ENCODE peak calls at places on chromosome 4, in ten cellular contexts. B is adrenal gland; T is foreskin fibroblast; Q is MCF 10A; A is heart left ventricle; I is progenitor cell of endocrine pancreas; O is CD4-positive, alpha-beta T cell; E is neural crest cell; F is CD8-positive, alpha-beta T cell; M is astrocyte of the spinal cord. U is an unnamed sample.

GRCh38 chr4:41366911-41367517 is 110.3 kb downstream of the UCHL1 start:
- DNase-seq in B (no peak), T (no peak), Q (peak; percentile 30), A (no peak), I (no peak), O (no peak), E (no peak), F (no peak), M (no peak), U (no peak)

GRCh38 chr4:107380836-107381438 is 339.1 kb downstream of the PAPSS1 start:
- DNase-seq in B (no peak), T (peak; percentile 67), Q (no peak), A (no peak), I (no peak), O (no peak), E (no peak), F (no peak), M (no peak), U (no peak)

GRCh38 chr4:97144199-97144598 is 999.1 kb downstream of the STPG2 start:
- DNase-seq in B (no peak), T (no peak), Q (no peak), A (no peak), I (no peak), O (no peak), E (no peak), F (no peak), M (no peak), U (no peak)

GRCh38 chr4:62159876-62160275 is 959.8 kb downstream of the ADGRL3 start:
- DNase-seq in B (no peak), T (no peak), Q (no peak), A (no peak), I (no peak), O (no peak), E (no peak), F (no peak), M (no peak), U (no peak)

GRCh38 chr4:79922011-79922410 is 151.0 kb downstream of the ANTXR2 start:
- DNase-seq in B (no peak), T (no peak), Q (no peak), A (no peak), I (no peak), O (no peak), E (no peak), F (no peak), M (no peak), U (no peak)

GRCh38 chr4:159003420-159004253 is 99.2 kb upstream of the RAPGEF2 start:
- DNase-seq in B (no peak), T (peak; percentile 50), Q (no peak), A (no peak), I (no peak), O (no peak), E (no peak), F (no peak), M (peak; percentile 49), U (no peak)

GRCh38 chr4:176339936-176340761 is 20.4 kb downstream of the SPCS3 start:
- DNase-seq in B (no peak), T (peak; percentile 51), Q (no peak), A (no peak), I (no peak), O (no peak), E (no peak), F (no peak), M (peak; percentile 22), U (no peak)

GRCh38 chr4:128751354-128751753 is 58.1 kb upstream of the JADE1 start:
- DNase-seq in B (no peak), T (peak; percentile 10), Q (no peak), A (no peak), I (no peak), O (no peak), E (no peak), F (no peak), M (no peak), U (no peak)

GRCh38 chr4:186392017-186392416 is 126.0 kb downstream of the F11 start:
- DNase-seq in B (no peak), T (no peak), Q (no peak), A (no peak), I (no peak), O (no peak), E (no peak), F (no peak), M (no peak), U (no peak)

GRCh38 chr4:68873218-68873502 is 57.4 kb downstream of the UGT2B10 start:
- DNase-seq in B (no peak), T (no peak), Q (no peak), A (no peak), I (no peak), O (no peak), E (no peak), F (no peak), M (no peak), U (no peak)
- TF ChIP-seq CTCF in B (no peak), T (no peak), Q (no peak), A (no peak), I (no peak), O (no peak), E (no peak), F (no peak), M (no peak), U (no peak)

GRCh38 chr4:65467280-65467679 is 203.0 kb downstream of the EPHA5 start:
- DNase-seq in B (no peak), T (no peak), Q (no peak), A (no peak), I (no peak), O (no peak), E (no peak), F (no peak), M (no peak), U (no peak)

GRCh38 chr4:65461781-65462180 is 208.5 kb downstream of the EPHA5 start:
- DNase-seq in B (no peak), T (no peak), Q (no peak), A (no peak), I (no peak), O (no peak), E (no peak), F (no peak), M (no peak), U (no peak)
- TF ChIP-seq CTCF in B (no peak), T (no peak), Q (no peak), A (no peak), I (no peak), O (no peak), E (no peak), F (no peak), M (no peak), U (no peak)

DNA sequence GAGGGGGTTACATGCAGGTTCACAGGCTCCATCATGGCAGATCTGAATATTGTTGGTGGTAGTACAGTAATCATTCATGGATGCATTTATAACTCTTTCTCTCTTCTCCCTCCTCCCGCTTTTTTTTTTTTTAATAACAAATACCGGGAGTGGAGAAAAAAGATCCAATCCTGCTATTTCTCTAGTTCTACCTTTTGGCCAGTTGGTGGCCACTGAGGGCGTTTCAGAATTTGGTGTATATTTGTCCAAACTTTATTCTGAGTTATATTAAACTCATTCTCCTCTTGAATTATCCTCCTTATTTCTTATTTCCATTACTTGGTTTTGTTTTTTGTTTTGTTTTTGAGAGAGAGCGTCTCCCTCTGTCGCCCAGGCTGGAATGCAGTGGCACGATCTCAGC is 74.8 kb downstream of the HMGB2 start:
- DNase-seq in B (no peak), T (peak; percentile 29), Q (no peak), A (no peak), I (no peak), O (no peak), E (no peak), F (no peak), M (no peak), U (no peak)
- TF ChIP-seq CTCF in B (no peak), T (peak; percentile 21), Q (no peak), A (no peak), I (peak; percentile 21), O (no peak), E (peak; percentile 41), F (no peak), M (peak; percentile 20), U (peak; percentile 14)

DNA sequence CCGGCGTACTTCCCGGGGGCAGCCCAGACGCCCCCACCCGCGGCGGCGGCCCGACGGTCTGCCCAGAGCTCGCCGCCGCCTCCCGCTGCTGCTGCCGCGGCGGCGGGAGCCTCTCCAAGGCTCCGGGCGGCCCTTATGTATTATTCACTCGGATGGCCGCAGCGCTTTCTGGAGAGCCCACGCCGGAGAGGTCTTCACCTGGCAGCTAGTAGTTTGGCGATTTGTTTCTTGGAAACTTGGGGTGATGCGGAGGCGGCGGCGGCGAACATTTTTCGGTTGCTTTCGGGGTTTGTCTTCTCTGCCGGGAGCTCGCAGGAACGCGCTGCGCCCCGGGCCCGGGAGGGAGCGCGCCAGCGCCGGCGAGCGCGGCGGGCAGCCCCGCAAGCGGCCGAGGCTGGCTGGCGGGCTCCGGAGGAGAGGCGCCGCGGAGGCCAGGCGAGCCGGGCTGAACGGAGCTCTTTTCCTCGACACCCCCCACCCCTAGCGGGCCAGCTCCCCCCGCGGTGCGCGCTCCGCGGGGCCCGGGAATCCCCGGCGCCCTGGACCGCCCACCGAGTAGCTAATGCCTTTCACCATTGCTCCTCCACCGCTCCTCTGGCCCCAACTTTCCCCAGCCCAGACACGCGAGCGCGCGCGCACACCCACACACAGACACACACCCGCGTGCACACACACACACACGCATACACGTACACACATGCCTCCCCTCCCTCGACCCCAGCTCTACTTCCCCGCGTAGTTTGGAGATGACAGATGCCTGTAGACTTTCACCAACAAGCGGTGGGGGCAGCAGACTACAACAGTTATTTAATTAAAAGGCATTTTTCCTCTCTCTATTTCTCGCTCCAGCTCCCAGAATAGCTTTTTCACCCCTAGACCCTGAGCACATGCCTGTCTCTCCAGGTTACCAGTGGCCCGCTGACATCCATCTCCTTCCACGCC is 113.4 kb downstream of the DHX15 start:
- DNase-seq in B (no peak), T (peak; percentile 68), Q (no peak), A (peak; percentile 68), I (peak; percentile 19), O (no peak), E (peak; percentile 34), F (no peak), M (peak; percentile 57), U (peak; percentile 36)
- TF ChIP-seq CTCF in B (no peak), T (no peak), Q (no peak), A (no peak), I (no peak), O (no peak), E (peak; percentile 9), F (no peak), M (no peak), U (no peak)

GRCh38 chr4:103786014-103786413 is 66.2 kb upstream of the TACR3 start:
- DNase-seq in B (no peak), T (peak; percentile 8), Q (peak; percentile 64), A (no peak), I (no peak), O (no peak), E (no peak), F (no peak), M (peak; percentile 3), U (peak; percentile 1)
- TF ChIP-seq CTCF in B (no peak), T (peak; percentile 23), Q (peak; percentile 58), A (peak; percentile 17), I (peak; percentile 60), O (no peak), E (peak; percentile 64), F (no peak), M (peak; percentile 39), U (peak; percentile 14)

DNA sequence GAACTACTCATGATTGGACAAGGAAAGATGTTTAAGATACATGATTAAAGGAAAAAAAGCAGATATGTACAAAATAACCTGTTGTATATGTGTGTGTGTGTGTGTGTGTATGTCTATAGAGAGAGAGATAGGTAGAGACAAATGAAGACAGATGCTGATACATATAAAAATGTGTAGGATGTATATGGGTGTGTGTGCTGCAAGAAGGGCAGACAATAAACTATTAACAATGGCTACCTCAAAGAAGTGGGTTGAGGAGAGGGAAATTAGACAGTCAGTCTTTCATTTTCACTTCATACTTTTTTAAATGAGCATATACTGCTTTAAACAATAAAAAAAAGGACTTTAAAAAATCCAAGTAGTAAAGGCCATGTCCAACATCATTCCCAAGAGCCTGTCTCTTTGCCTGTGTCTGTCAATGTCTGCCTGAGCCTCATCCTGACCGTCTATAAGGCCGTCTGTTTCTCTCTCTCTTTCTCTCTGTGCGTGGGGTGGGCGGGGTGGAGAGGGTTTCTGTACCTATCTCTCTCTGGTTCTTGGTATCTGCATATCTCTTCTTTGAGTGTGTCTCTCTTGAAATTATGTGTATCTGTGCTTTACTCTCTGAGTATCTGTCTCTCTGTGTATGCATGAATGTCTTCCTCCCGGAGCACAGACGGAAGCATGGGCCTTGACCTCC is 62.8 kb downstream of the LRBA start:
- DNase-seq in B (no peak), T (no peak), Q (no peak), A (no peak), I (no peak), O (no peak), E (no peak), F (no peak), M (no peak), U (no peak)
- TF ChIP-seq CTCF in B (no peak), T (no peak), Q (no peak), A (no peak), I (no peak), O (no peak), E (no peak), F (no peak), M (no peak), U (no peak)